ENCODE peak calls at places on chromosomes 4 and X, in five cellular contexts. Y is heart right ventricle; D is NCI-H748 treated with DMSO at 0.1 percent for 48 hours; A is effector memory CD4-positive, alpha-beta T cell; E is fibroblast of pulmonary artery. F is an unnamed sample.

GRCh38 chrX:68997911-68998310 is 167.3 kb downstream of the PJA1 start:
- DNase-seq in Y (peak; percentile 79), D (no peak), A (no peak), E (peak; percentile 87), F (no peak)

GRCh38 chr4:83558693-83559092 is 22.8 kb downstream of the GPAT3 start:
- DNase-seq in Y (no peak), D (no peak), A (no peak), E (no peak), F (no peak)

GRCh38 chr4:77084019-77084604 is 8.3 kb upstream of the CCNI start:
- DNase-seq in Y (no peak), D (no peak), A (no peak), E (no peak), F (no peak)

GRCh38 chr4:125368161-125368560 is 53.4 kb downstream of the FAT4 start:
- DNase-seq in Y (no peak), D (no peak), A (no peak), E (peak; percentile 71), F (no peak)

GRCh38 chrX:40065291-40066046 is 32.3 kb downstream of the BCOR start:
- DNase-seq in Y (no peak), D (no peak), A (no peak), E (no peak), F (no peak)

GRCh38 chr4:1807258-1807777 is 14.2 kb downstream of the FGFR3 start:
- DNase-seq in Y (no peak), D (no peak), A (no peak), E (no peak), F (no peak)

GRCh38 chrX:107429090-107429489 is 20.4 kb upstream of the FRMPD3 start:
- DNase-seq in Y (no peak), D (peak; percentile 7), A (no peak), E (peak; percentile 42), F (no peak)

GRCh38 chrX:68999351-68999750 is 165.9 kb downstream of the PJA1 start:
- DNase-seq in Y (no peak), D (no peak), A (no peak), E (no peak), F (no peak)

GRCh38 chrX:134631404-134632346 is 26.6 kb downstream of the PLAC1 start:
- DNase-seq in Y (no peak), D (no peak), A (no peak), E (peak; percentile 67), F (no peak)

F was measured in GOT3.